ENCODE peak calls at places on chromosome 13, in seven cellular contexts. S, L, C, F, N, J and Q are unnamed samples.

GRCh38 chr13:31005066-31005465 is 72.6 kb downstream of the TEX26 start:
- DNase-seq in S (no peak), L (no peak), C (no peak), F (no peak), N (no peak), J (no peak), Q (no peak)

GRCh38 chr13:99959538-99960230 is 11.9 kb downstream of the ZIC5 start:
- DNase-seq in S (no peak), L (no peak), C (no peak), F (peak; percentile 54), N (no peak), J (no peak), Q (no peak)

GRCh38 chr13:53206455-53206854 is 177.8 kb downstream of the OLFM4 start:
- DNase-seq in S (no peak), L (no peak), C (no peak), F (no peak), N (no peak), J (no peak), Q (no peak)

GRCh38 chr13:94712287-94712811 is at the start of gene SOX21:
- DNase-seq in S (peak; percentile 58), L (no peak), C (no peak), F (no peak), N (no peak), J (no peak), Q (no peak)

GRCh38 chr13:49652691-49653305 is 24.5 kb downstream of the ARL11 start:
- DNase-seq in S (no peak), L (no peak), C (no peak), F (peak; percentile 36), N (no peak), J (no peak), Q (no peak)

GRCh38 chr13:92074658-92075057 is 676.2 kb downstream of the GPC5 start:
- DNase-seq in S (no peak), L (no peak), C (no peak), F (no peak), N (no peak), J (no peak), Q (no peak)

GRCh38 chr13:33191425-33192221 is 93.9 kb downstream of the STARD13 start:
- DNase-seq in S (no peak), L (no peak), C (no peak), F (no peak), N (no peak), J (no peak), Q (no peak)

GRCh38 chr13:80727321-80727975 is 386.5 kb upstream of the SPRY2 start:
- DNase-seq in S (no peak), L (no peak), C (no peak), F (no peak), N (no peak), J (no peak), Q (no peak)

GRCh38 chr13:29480893-29481525 is 114.5 kb downstream of the SLC7A1 start:
- DNase-seq in S (no peak), L (no peak), C (no peak), F (no peak), N (no peak), J (no peak), Q (no peak)

GRCh38 chr13:111344471-111345191 is 24.2 kb downstream of the TEX29 start:
- DNase-seq in S (no peak), L (no peak), C (no peak), F (no peak), N (no peak), J (no peak), Q (peak; percentile 93)

GRCh38 chr13:48403151-48403631 is 9.7 kb downstream of the LPAR6 start:
- DNase-seq in S (no peak), L (no peak), C (no peak), F (peak; percentile 80), N (no peak), J (no peak), Q (no peak)
- H3K4me3 ChIP-seq in S (peak overlapping the region; percentile 16), L (peak overlapping the region; percentile 27), C (no peak overlapping the region), F (peak overlapping the region; percentile 76), N (no peak overlapping the region), J (no peak overlapping the region), Q (no peak overlapping the region)

DNA sequence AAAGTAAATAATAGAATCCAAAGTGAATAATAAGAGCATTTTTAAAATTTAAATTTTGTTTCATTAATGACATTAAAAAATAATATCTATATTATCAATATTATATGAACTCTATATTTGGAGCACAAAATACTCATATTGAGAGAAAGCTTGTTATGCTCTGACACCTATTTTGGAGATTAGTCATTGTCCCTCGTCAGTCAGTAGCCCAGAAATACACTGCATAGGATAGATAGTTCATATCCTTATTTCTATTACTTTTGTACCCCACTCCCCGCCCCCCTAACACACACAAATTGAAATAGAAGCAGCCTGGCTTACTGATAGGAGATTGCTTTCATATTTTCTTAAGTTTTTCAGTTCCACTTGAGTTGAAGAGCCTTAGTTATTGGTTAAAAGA is 652.8 kb downstream of the PCDH9 start:
- DNase-seq in S (no peak), L (no peak), C (no peak), F (no peak), N (no peak), J (no peak), Q (no peak)
- H3K27ac ChIP-seq in S (no peak overlapping the region), L (no peak overlapping the region), C (no peak overlapping the region), F (no peak overlapping the region), N (no peak overlapping the region), J (no peak overlapping the region), Q (no peak overlapping the region)

GRCh38 chr13:105442941-105443340 is 1092.5 kb downstream of the EFNB2 start:
- DNase-seq in S (no peak), L (no peak), C (no peak), F (no peak), N (no peak), J (no peak), Q (peak; percentile 95)
- H3K4me3 ChIP-seq in S (no peak overlapping the region), L (no peak overlapping the region), C (no peak overlapping the region), F (no peak overlapping the region), N (no peak overlapping the region), J (no peak overlapping the region), Q (no peak overlapping the region)

DNA sequence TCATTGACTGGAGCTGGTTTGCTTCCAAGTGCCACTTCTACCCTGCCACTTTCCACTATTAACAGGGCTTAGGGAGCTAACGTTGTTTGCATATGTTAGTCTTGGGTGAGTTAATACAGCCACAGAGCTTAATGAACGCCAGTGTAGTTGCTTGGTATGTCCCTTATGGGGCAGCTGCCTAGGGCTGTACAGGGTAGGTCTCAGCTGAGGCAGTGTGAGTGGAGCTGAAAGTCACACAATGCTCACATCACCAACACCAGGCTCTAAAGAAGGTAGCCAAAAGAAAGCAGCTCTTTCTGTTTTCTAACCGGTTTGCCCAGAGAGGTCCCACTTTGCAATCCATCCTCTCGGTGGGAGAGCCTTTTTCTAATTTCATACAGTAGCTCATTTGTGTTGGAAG is 186.2 kb downstream of the RGCC start:
- DNase-seq in S (no peak), L (no peak), C (no peak), F (no peak), N (no peak), J (no peak), Q (no peak)
- H3K27ac ChIP-seq in S (no peak overlapping the region), L (peak overlapping the region; percentile 68), C (no peak overlapping the region), F (no peak overlapping the region), N (peak overlapping the region; percentile 35), J (no peak overlapping the region), Q (no peak overlapping the region)